ENCODE peak calls at places on chromosomes 7 and 10, in nine cellular contexts. W is GM23338, L is endothelial cell of umbilical vein, Z is vagina, H is suprapubic skin, Y is HepG2, Q is spleen, R is prostate gland, E is HCT116. K is an unnamed sample.

GRCh38 chr10:128774979-128775378 is 648.8 kb upstream of the MKI67 start:
- DNase-seq in W (no peak), L (no peak), Z (no peak), H (no peak), Y (no peak), Q (no peak), R (no peak), E (no peak), K (no peak)

GRCh38 chr10:63798599-63799498 is 277.6 kb downstream of the REEP3 start:
- DNase-seq in W (peak), L (peak), Z (no peak), H (no peak), Y (peak), Q (no peak), R (peak), E (no peak), K (no peak)

GRCh38 chr10:970311-971149 is 17.7 kb upstream of the GTPBP4 start:
- DNase-seq in W (no peak), L (peak), Z (no peak), H (no peak), Y (peak), Q (no peak), R (no peak), E (no peak), K (no peak)

GRCh38 chr7:85023066-85023687 is 163.7 kb downstream of the SEMA3D start:
- DNase-seq in W (peak), L (peak), Z (no peak), H (no peak), Y (peak), Q (no peak), R (peak), E (peak), K (no peak)

GRCh38 chr7:54985405-54986360 is 33.1 kb upstream of the EGFR start:
- DNase-seq in W (no peak), L (no peak), Z (no peak), H (no peak), Y (peak), Q (no peak), R (no peak), E (peak), K (no peak)

GRCh38 chr7:138662066-138663061 is 38.8 kb downstream of the SVOPL start:
- DNase-seq in W (no peak), L (no peak), Z (no peak), H (no peak), Y (no peak), Q (no peak), R (no peak), E (no peak), K (no peak)

GRCh38 chr7:27097686-27098492 is 2.1 kb upstream of the HOXA1 start:
- DNase-seq in W (peak), L (peak), Z (no peak), H (no peak), Y (no peak), Q (no peak), R (no peak), E (no peak), K (no peak)

GRCh38 chr7:36006656-36007229 is 146.3 kb upstream of the EEPD1 start:
- DNase-seq in W (no peak), L (no peak), Z (peak), H (no peak), Y (no peak), Q (no peak), R (no peak), E (no peak), K (no peak)

GRCh38 chr7:63205136-63205535 is 793.5 kb upstream of the ZNF722 start:
- DNase-seq in W (no peak), L (no peak), Z (no peak), H (no peak), Y (no peak), Q (no peak), R (no peak), E (no peak), K (no peak)

GRCh38 chr10:3764626-3765375 is 20.2 kb downstream of the KLF6 start:
- DNase-seq in W (no peak), L (no peak), Z (no peak), H (peak), Y (no peak), Q (peak), R (no peak), E (no peak), K (no peak)

GRCh38 chr10:44947356-44948152 is 12.0 kb upstream of the RASSF4 start:
- DNase-seq in W (no peak), L (no peak), Z (no peak), H (no peak), Y (no peak), Q (peak), R (no peak), E (no peak), K (no peak)

GRCh38 chr7:149692557-149692982 is 80.8 kb downstream of the ZNF467 start:
- DNase-seq in W (peak), L (no peak), Z (no peak), H (no peak), Y (no peak), Q (no peak), R (no peak), E (no peak), K (no peak)

GRCh38 chr10:103487396-103487708 is 6.2 kb upstream of the NEURL1 start:
- DNase-seq in W (no peak), L (no peak), Z (no peak), H (no peak), Y (no peak), Q (no peak), R (no peak), E (no peak), K (no peak)
- TF ChIP-seq POLR2AphosphoS5 in W (no peak), L (no peak), Z (no peak), H (no peak), Y (no peak), Q (no peak), R (peak), E (no peak), K (no peak)

GRCh38 chr10:130138479-130138866 is 2.3 kb downstream of the GLRX3 start:
- DNase-seq in W (no peak), L (peak), Z (no peak), H (no peak), Y (peak), Q (no peak), R (peak), E (peak), K (no peak)
- H3K4me3 ChIP-seq in W (peak), L (no peak), Z (no peak), H (no peak), Y (peak), Q (no peak), R (no peak), E (peak), K (no peak)

DNA sequence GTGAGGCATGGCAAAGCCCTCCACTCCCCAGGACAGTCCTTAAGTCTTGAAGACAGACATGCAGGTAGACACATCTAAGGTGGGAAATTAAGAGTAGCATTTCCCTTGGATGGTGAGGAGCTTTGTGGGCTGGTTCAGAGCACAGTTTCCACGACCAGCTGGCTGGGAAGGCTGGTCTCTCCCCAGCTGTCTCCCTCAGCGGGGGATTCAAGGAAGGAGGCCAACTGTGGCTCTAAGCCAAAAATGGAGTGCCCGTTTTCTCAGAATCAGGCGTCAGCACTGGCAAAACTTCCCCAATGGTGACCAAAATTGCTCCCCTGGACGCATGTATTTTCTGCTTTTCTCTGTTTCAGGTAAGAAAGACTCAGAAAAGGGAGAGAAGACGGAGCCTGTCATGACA is 230.6 kb upstream of the FZD8 start:
- DNase-seq in W (no peak), L (no peak), Z (no peak), H (no peak), Y (no peak), Q (no peak), R (no peak), E (no peak), K (no peak)
- H3K27ac ChIP-seq in W (no peak), L (no peak), Z (no peak), H (no peak), Y (no peak), Q (no peak), R (no peak), E (no peak), K (no peak)

DNA sequence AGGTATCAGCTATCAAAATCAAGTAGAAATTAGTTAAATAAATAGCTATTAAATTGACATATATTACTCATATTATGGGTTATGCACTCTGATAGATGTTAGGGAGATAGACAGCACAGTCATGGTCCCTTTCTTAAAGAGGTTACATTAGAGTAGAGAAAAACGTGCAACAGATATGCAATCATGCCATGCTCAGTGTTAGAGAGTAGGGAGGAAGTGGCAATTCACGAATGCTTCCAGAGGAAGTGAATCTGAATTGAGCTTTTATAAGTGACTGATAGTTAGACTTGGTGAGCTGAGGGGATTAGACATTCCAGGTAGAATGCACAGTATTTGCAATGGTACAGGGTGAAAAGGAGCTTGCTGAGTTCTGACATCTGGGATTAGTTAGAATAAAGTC is 349.8 kb downstream of the NXPH1 start:
- DNase-seq in W (no peak), L (no peak), Z (no peak), H (no peak), Y (no peak), Q (no peak), R (no peak), E (no peak), K (no peak)
- TF ChIP-seq POLR2AphosphoS5 in W (no peak), L (no peak), Z (no peak), H (no peak), Y (no peak), Q (no peak), R (no peak), E (no peak), K (no peak)

K was measured in breast epithelium.